ENCODE peak calls at places on chromosomes 12 and 14, in four cellular contexts. B is neural crest cell, M is HEK293T, Z is RPMI7951. Y is an unnamed sample.

GRCh38 chr12:98224584-98225221 is 290.7 kb upstream of the TMPO start:
- DNase-seq in B (no peak), M (no peak), Z (no peak), Y (no peak)

GRCh38 chr12:3173912-3174311 is 96.7 kb downstream of the TSPAN9 start:
- DNase-seq in B (no peak), M (no peak), Z (no peak), Y (no peak)

GRCh38 chr14:23550827-23551265 is 719 bp downstream of the ZFHX2 start:
- DNase-seq in B (no peak), M (no peak), Z (no peak), Y (no peak)

GRCh38 chr12:119998471-119999245 is 9.6 kb downstream of the BICDL1 start:
- DNase-seq in B (no peak), M (no peak), Z (no peak), Y (no peak)

GRCh38 chr12:20269352-20270067 is 98.8 kb upstream of the PDE3A start:
- DNase-seq in B (no peak), M (no peak), Z (no peak), Y (no peak)

GRCh38 chr12:110247340-110248095 is 33.5 kb upstream of the ATP2A2 start:
- DNase-seq in B (no peak), M (no peak), Z (no peak), Y (peak)

GRCh38 chr12:51323966-51324895 is at the start of gene BIN2:
- DNase-seq in B (no peak), M (no peak), Z (no peak), Y (no peak)

GRCh38 chr12:6964605-6965025 is 5.8 kb downstream of the PHB2 start:
- DNase-seq in B (no peak), M (no peak), Z (no peak), Y (no peak)

GRCh38 chr12:121668750-121669524 is 517 bp downstream of the MORN3 start:
- DNase-seq in B (peak), M (no peak), Z (no peak), Y (peak)

GRCh38 chr12:70449074-70449757 is 83.1 kb downstream of the KCNMB4 start:
- DNase-seq in B (no peak), M (no peak), Z (peak), Y (no peak)

Y was measured in HuH-7.